ENCODE peak calls at places on chromosome 4, in nine cellular contexts. Q is SW 1271; Z is fibroblast of gingiva; K is T-helper 2 cell; E is A172; W is tibial nerve; B is Peyer's patch; C is sciatic nerve; L is activated CD4-positive, alpha-beta T cell treated with anti-CD3 and anti-CD28 coated beads, Interleukin-2, amount 50 U/mL, for 48 hours. I is an unnamed sample.

GRCh38 chr4:39453738-39454137 is 5.0 kb downstream of the RPL9 start:
- DNase-seq in C (no peak), Z (no peak), L (no peak), W (no peak), B (no peak), Q (no peak), K (no peak), E (no peak), I (no peak)

GRCh38 chr4:48025005-48025404 is 8.4 kb downstream of the NIPAL1 start:
- DNase-seq in Z (peak; percentile 6), B (no peak), W (no peak), E (no peak), Q (no peak), L (no peak), C (no peak), K (no peak), I (peak; percentile 29)

GRCh38 chr4:75555294-75556164 is at the start of gene ODAPH:
- DNase-seq in K (no peak), W (no peak), L (peak; percentile 29), E (peak; percentile 63), C (no peak), B (peak; percentile 74), Q (no peak), Z (no peak), I (no peak)

GRCh38 chr4:8316911-8317351 is 47.4 kb downstream of the HTRA3 start:
- DNase-seq in W (no peak), L (no peak), K (no peak), Z (no peak), C (peak; percentile 37), Q (no peak), E (no peak), B (peak; percentile 15), I (no peak)

GRCh38 chr4:13705521-13706035 is 78.1 kb upstream of the BOD1L1 start:
- DNase-seq in L (no peak), Q (no peak), C (no peak), E (peak; percentile 58), B (peak; percentile 77), W (no peak), K (no peak), Z (peak; percentile 12), I (peak; percentile 85)

GRCh38 chr4:76897522-76898384 is at the start of gene SOWAHB:
- DNase-seq in E (no peak), W (no peak), C (no peak), Q (no peak), L (peak; percentile 22), Z (no peak), B (peak; percentile 91), K (peak; percentile 21), I (peak; percentile 88)

GRCh38 chr4:45580306-45580705 is 543.5 kb downstream of the GABRG1 start:
- DNase-seq in Z (no peak), K (no peak), W (no peak), B (no peak), Q (no peak), E (no peak), C (no peak), L (no peak), I (peak; percentile 18)

GRCh38 chr4:128587382-128587781 is 222.1 kb upstream of the JADE1 start:
- DNase-seq in B (no peak), L (no peak), Z (no peak), Q (no peak), C (no peak), E (no peak), K (no peak), W (no peak), I (no peak)

GRCh38 chr4:42278709-42279324 is 118.5 kb upstream of the SHISA3 start:
- DNase-seq in Q (no peak), L (no peak), K (no peak), E (no peak), W (no peak), Z (no peak), C (no peak), B (no peak), I (no peak)

GRCh38 chr4:80393246-80393969 is 57.9 kb downstream of the CFAP299 start:
- DNase-seq in Q (no peak), B (no peak), K (no peak), Z (peak; percentile 42), E (peak; percentile 28), L (no peak), C (no peak), W (no peak), I (no peak)

I was measured in DMS153.